ENCODE peak calls at places on chromosomes 3 and 15, in six cellular contexts. U is fibroblast of mammary gland; N is AG04449; Q is NCI-H1105 treated with DMSO at 0.1 percent for 48 hours; O is keratinocyte; T is effector CD4-positive, alpha-beta T cell. J is an unnamed sample.
A peak's percentile ranks its signal among the peaks of the same experiment; 100 is the strongest.

GRCh38 chr15:90095521-90095959 is 6.7 kb downstream of the IDH2 start:
- DNase-seq in U (no peak), N (no peak), Q (no peak), O (no peak), T (no peak), J (no peak)

GRCh38 chr3:97684490-97684889 is 80.1 kb upstream of the ARL6 start:
- DNase-seq in U (no peak), N (no peak), Q (no peak), O (peak; percentile 17), T (no peak), J (no peak)

GRCh38 chr15:41603941-41604660 is 45.1 kb downstream of the TYRO3 start:
- DNase-seq in U (peak; percentile 93), N (peak; percentile 47), Q (peak; percentile 40), O (peak; percentile 7), T (peak; percentile 50), J (peak; percentile 47)

GRCh38 chr3:13057641-13058040 is 15.6 kb downstream of the IQSEC1 start:
- DNase-seq in U (no peak), N (no peak), Q (no peak), O (no peak), T (no peak), J (no peak)

GRCh38 chr15:33458421-33458820 is 147.7 kb downstream of the RYR3 start:
- DNase-seq in U (no peak), N (no peak), Q (no peak), O (no peak), T (no peak), J (no peak)

GRCh38 chr15:56678562-56678961 is 54.7 kb downstream of the ZNF280D start:
- DNase-seq in U (no peak), N (no peak), Q (no peak), O (no peak), T (no peak), J (no peak)

GRCh38 chr3:185825639-185826481 is 1.0 kb upstream of the IGF2BP2 start:
- DNase-seq in U (peak; percentile 37), N (no peak), Q (peak; percentile 43), O (no peak), T (no peak), J (peak; percentile 3)

GRCh38 chr15:22888120-22888859 is 49.8 kb downstream of the NIPA2 start:
- DNase-seq in U (peak; percentile 98), N (peak; percentile 92), Q (no peak), O (peak; percentile 23), T (no peak), J (no peak)

GRCh38 chr15:60374628-60375081 is 23.1 kb downstream of the ANXA2 start:
- DNase-seq in U (peak; percentile 98), N (peak; percentile 85), Q (peak; percentile 86), O (no peak), T (no peak), J (no peak)

GRCh38 chr3:36496734-36497133 is 116.4 kb downstream of the STAC start:
- DNase-seq in U (peak; percentile 80), N (peak; percentile 40), Q (no peak), O (no peak), T (no peak), J (no peak)

GRCh38 chr3:25033407-25034029 is 394.5 kb upstream of the RARB start:
- DNase-seq in U (peak; percentile 56), N (no peak), Q (peak; percentile 40), O (no peak), T (no peak), J (peak; percentile 39)

GRCh38 chr3:56157693-56158092 is 310.6 kb downstream of the ERC2 start:
- DNase-seq in U (peak; percentile 18), N (no peak), Q (no peak), O (no peak), T (no peak), J (peak; percentile 45)

GRCh38 chr15:70521576-70522322 is 241.6 kb downstream of the UACA start:
- DNase-seq in U (no peak), N (no peak), Q (no peak), O (no peak), T (no peak), J (no peak)

GRCh38 chr3:3053974-3054373 is 56.2 kb downstream of the IL5RA start:
- DNase-seq in U (no peak), N (no peak), Q (no peak), O (no peak), T (no peak), J (no peak)

GRCh38 chr3:161548301-161548700 is 51.7 kb downstream of the OTOL1 start:
- DNase-seq in U (no peak), N (no peak), Q (peak; percentile 23), O (no peak), T (no peak), J (no peak)

GRCh38 chr3:124859025-124859424 is 28.1 kb downstream of the ITGB5 start:
- DNase-seq in U (peak; percentile 92), N (peak; percentile 59), Q (no peak), O (no peak), T (no peak), J (no peak)

GRCh38 chr3:121942116-121942786 is 48.0 kb downstream of the SLC15A2 start:
- DNase-seq in U (peak; percentile 4), N (no peak), Q (peak; percentile 13), O (no peak), T (no peak), J (no peak)

GRCh38 chr15:94234300-94234699 is 2.9 kb downstream of the MCTP2 start:
- DNase-seq in U (no peak), N (no peak), Q (no peak), O (no peak), T (no peak), J (no peak)

GRCh38 chr15:63256433-63256884 is 20.9 kb upstream of the APH1B start:
- DNase-seq in U (peak; percentile 83), N (peak; percentile 68), Q (no peak), O (no peak), T (no peak), J (no peak)